ENCODE peak calls at places on chromosomes 7 and 10, in eight cellular contexts. K is HFFc6, O is nephron progenitor cell, M is neuronal stem cell, Q is AML-193, T is DMS53, E is endothelial cell, X is adipocyte. R is an unnamed sample.

GRCh38 chr10:18607503-18607902 is 43.9 kb downstream of the NSUN6 start:
- DNase-seq in K (peak; percentile 69), O (no peak), M (no peak), Q (no peak), T (peak; percentile 90), E (no peak), X (peak; percentile 89), R (peak; percentile 37)

GRCh38 chr7:44076101-44076895 is 6.0 kb downstream of the POLM start:
- DNase-seq in K (no peak), O (no peak), M (no peak), Q (no peak), T (no peak), E (no peak), X (no peak), R (no peak)

GRCh38 chr7:158273138-158273651 is 314.4 kb downstream of the PTPRN2 start:
- DNase-seq in K (no peak), O (no peak), M (no peak), Q (no peak), T (no peak), E (no peak), X (no peak), R (no peak)

GRCh38 chr7:146982482-146982881 is 865.9 kb downstream of the CNTNAP2 start:
- DNase-seq in K (no peak), O (no peak), M (no peak), Q (no peak), T (no peak), E (no peak), X (no peak), R (no peak)

GRCh38 chr7:46963719-46964118 is 618.2 kb downstream of the TNS3 start:
- DNase-seq in K (no peak), O (no peak), M (no peak), Q (no peak), T (no peak), E (no peak), X (no peak), R (no peak)

GRCh38 chr7:73704640-73705550 is 14.6 kb downstream of the STX1A start:
- DNase-seq in K (no peak), O (no peak), M (no peak), Q (no peak), T (no peak), E (no peak), X (no peak), R (no peak)

GRCh38 chr7:158374586-158374985 is 213.0 kb downstream of the PTPRN2 start:
- DNase-seq in K (no peak), O (no peak), M (no peak), Q (no peak), T (no peak), E (no peak), X (no peak), R (no peak)

GRCh38 chr7:99407849-99408346 is 499 bp downstream of the PDAP1 start:
- DNase-seq in K (peak; percentile 70), O (peak; percentile 32), M (no peak), Q (peak; percentile 8), T (peak; percentile 77), E (peak; percentile 24), X (peak; percentile 94), R (peak; percentile 58)

GRCh38 chr10:639001-639750 is 50.3 kb downstream of the DIP2C start:
- DNase-seq in K (no peak), O (no peak), M (no peak), Q (no peak), T (no peak), E (no peak), X (no peak), R (no peak)

R was measured in HepG2.